ENCODE peak calls at places on chromosome 14, in ten cellular contexts. One of them, this sample, is unnamed.

GRCh38 chr14:50045039-50045711 is 71.2 kb downstream of the VCPKMT start:
- DNase-seq in A673: no peak
- DNase-seq in lower lobe of right lung: peak; percentile 85
- DNase-seq in Peyer's patch: peak; percentile 88
- DNase-seq in choroid plexus epithelial cell: peak; percentile 72
- DNase-seq in GM06990: peak; percentile 67
- DNase-seq in AG04450: peak; percentile 43
- DNase-seq in cardiac muscle cell: no peak
- DNase-seq in transverse colon: peak; percentile 91
- DNase-seq in HFF-Myc: peak; percentile 61
- DNase-seq in this sample: no peak

GRCh38 chr14:89417469-89418225 is 614 bp upstream of the FOXN3 start:
- DNase-seq in transverse colon: peak; percentile 60
- DNase-seq in HFF-Myc: no peak
- DNase-seq in lower lobe of right lung: peak; percentile 75
- DNase-seq in Peyer's patch: peak; percentile 72
- DNase-seq in GM06990: peak; percentile 82
- DNase-seq in AG04450: no peak
- DNase-seq in choroid plexus epithelial cell: peak; percentile 60
- DNase-seq in cardiac muscle cell: peak; percentile 78
- DNase-seq in A673: peak; percentile 77
- DNase-seq in this sample: no peak

GRCh38 chr14:75426332-75427125 is 1.3 kb upstream of the JDP2 start:
- DNase-seq in cardiac muscle cell: no peak
- DNase-seq in GM06990: peak; percentile 65
- DNase-seq in AG04450: no peak
- DNase-seq in Peyer's patch: no peak
- DNase-seq in A673: no peak
- DNase-seq in transverse colon: no peak
- DNase-seq in lower lobe of right lung: no peak
- DNase-seq in HFF-Myc: no peak
- DNase-seq in choroid plexus epithelial cell: no peak
- DNase-seq in this sample: no peak

GRCh38 chr14:100888789-100889315 is 14.7 kb downstream of the RTL1 start:
- DNase-seq in HFF-Myc: no peak
- DNase-seq in lower lobe of right lung: no peak
- DNase-seq in Peyer's patch: no peak
- DNase-seq in cardiac muscle cell: no peak
- DNase-seq in A673: peak; percentile 31
- DNase-seq in choroid plexus epithelial cell: peak; percentile 32
- DNase-seq in AG04450: no peak
- DNase-seq in transverse colon: no peak
- DNase-seq in GM06990: no peak
- DNase-seq in this sample: no peak

GRCh38 chr14:75299064-75299463 is 20.4 kb downstream of the FOS start:
- DNase-seq in AG04450: no peak
- DNase-seq in cardiac muscle cell: no peak
- DNase-seq in Peyer's patch: no peak
- DNase-seq in GM06990: no peak
- DNase-seq in HFF-Myc: no peak
- DNase-seq in A673: peak; percentile 89
- DNase-seq in lower lobe of right lung: peak; percentile 81
- DNase-seq in transverse colon: peak; percentile 37
- DNase-seq in choroid plexus epithelial cell: peak; percentile 75
- DNase-seq in this sample: no peak

GRCh38 chr14:25836647-25837046 is 761.2 kb downstream of the NOVA1 start:
- DNase-seq in AG04450: no peak
- DNase-seq in GM06990: no peak
- DNase-seq in Peyer's patch: no peak
- DNase-seq in choroid plexus epithelial cell: no peak
- DNase-seq in transverse colon: no peak
- DNase-seq in lower lobe of right lung: no peak
- DNase-seq in cardiac muscle cell: no peak
- DNase-seq in A673: peak; percentile 16
- DNase-seq in HFF-Myc: no peak
- DNase-seq in this sample: no peak

GRCh38 chr14:69171569-69171968 is 18.6 kb upstream of the DCAF5 start:
- DNase-seq in transverse colon: no peak
- DNase-seq in HFF-Myc: no peak
- DNase-seq in choroid plexus epithelial cell: no peak
- DNase-seq in A673: no peak
- DNase-seq in lower lobe of right lung: no peak
- DNase-seq in Peyer's patch: no peak
- DNase-seq in GM06990: no peak
- DNase-seq in AG04450: no peak
- DNase-seq in cardiac muscle cell: no peak
- DNase-seq in this sample: no peak

GRCh38 chr14:45361727-45362126 is 108.7 kb upstream of the MIS18BP1 start:
- DNase-seq in transverse colon: no peak
- DNase-seq in Peyer's patch: no peak
- DNase-seq in lower lobe of right lung: no peak
- DNase-seq in GM06990: no peak
- DNase-seq in AG04450: no peak
- DNase-seq in choroid plexus epithelial cell: no peak
- DNase-seq in HFF-Myc: no peak
- DNase-seq in A673: no peak
- DNase-seq in cardiac muscle cell: no peak
- DNase-seq in this sample: no peak

GRCh38 chr14:92701826-92702225 is 46.6 kb downstream of the LGMN start:
- DNase-seq in A673: no peak
- DNase-seq in Peyer's patch: no peak
- DNase-seq in choroid plexus epithelial cell: no peak
- DNase-seq in lower lobe of right lung: no peak
- DNase-seq in GM06990: no peak
- DNase-seq in transverse colon: no peak
- DNase-seq in HFF-Myc: no peak
- DNase-seq in cardiac muscle cell: no peak
- DNase-seq in AG04450: no peak
- DNase-seq in this sample: no peak

GRCh38 chr14:92704036-92704804 is 44.2 kb downstream of the LGMN start:
- DNase-seq in lower lobe of right lung: no peak
- DNase-seq in A673: no peak
- DNase-seq in choroid plexus epithelial cell: no peak
- DNase-seq in Peyer's patch: no peak
- DNase-seq in AG04450: no peak
- DNase-seq in HFF-Myc: no peak
- DNase-seq in cardiac muscle cell: no peak
- DNase-seq in transverse colon: peak; percentile 66
- DNase-seq in GM06990: peak; percentile 83
- DNase-seq in this sample: no peak

GRCh38 chr14:92703516-92703915 is 44.9 kb downstream of the LGMN start:
- DNase-seq in choroid plexus epithelial cell: no peak
- DNase-seq in AG04450: no peak
- DNase-seq in Peyer's patch: no peak
- DNase-seq in HFF-Myc: no peak
- DNase-seq in cardiac muscle cell: no peak
- DNase-seq in A673: no peak
- DNase-seq in transverse colon: no peak
- DNase-seq in lower lobe of right lung: no peak
- DNase-seq in GM06990: no peak
- DNase-seq in this sample: no peak

GRCh38 chr14:92704821-92705220 is 43.6 kb downstream of the LGMN start:
- DNase-seq in lower lobe of right lung: no peak
- DNase-seq in cardiac muscle cell: no peak
- DNase-seq in A673: no peak
- DNase-seq in AG04450: no peak
- DNase-seq in Peyer's patch: no peak
- DNase-seq in HFF-Myc: no peak
- DNase-seq in choroid plexus epithelial cell: no peak
- DNase-seq in transverse colon: no peak
- DNase-seq in GM06990: no peak
- DNase-seq in this sample: no peak

DNA sequence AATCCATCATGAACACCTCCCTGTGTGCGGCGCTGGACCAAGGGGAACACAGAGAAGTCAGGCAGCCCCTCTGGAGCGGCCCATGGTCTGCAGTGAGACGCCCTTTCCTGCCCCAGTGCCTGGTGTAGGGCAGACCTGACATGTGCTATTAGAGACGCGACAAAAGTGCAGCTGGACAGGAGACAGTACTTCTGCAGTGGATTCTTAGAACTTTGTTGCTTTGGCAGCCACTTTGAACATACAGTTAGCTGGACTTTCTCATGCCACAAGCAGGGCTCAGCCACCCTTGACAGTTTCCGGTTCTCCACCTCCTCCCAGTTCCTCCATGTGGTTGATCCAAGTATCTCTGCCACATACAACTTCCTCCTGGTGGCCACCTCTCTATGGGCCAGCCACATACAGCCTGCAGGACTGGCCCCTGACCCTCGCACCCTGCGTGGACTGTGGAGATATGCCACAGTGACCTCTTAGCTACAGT is 45.9 kb downstream of the LGMN start:
- DNase-seq in cardiac muscle cell: no peak
- DNase-seq in transverse colon: no peak
- DNase-seq in lower lobe of right lung: no peak
- DNase-seq in choroid plexus epithelial cell: no peak
- DNase-seq in GM06990: peak; percentile 59
- DNase-seq in A673: no peak
- DNase-seq in HFF-Myc: no peak
- DNase-seq in Peyer's patch: no peak
- DNase-seq in AG04450: no peak
- DNase-seq in this sample: no peak
- TF ChIP-seq CTCF in cardiac muscle cell: no peak
- TF ChIP-seq CTCF in transverse colon: no peak
- TF ChIP-seq CTCF in lower lobe of right lung: no peak
- TF ChIP-seq CTCF in choroid plexus epithelial cell: no peak
- TF ChIP-seq CTCF in GM06990: no peak
- TF ChIP-seq CTCF in A673: no peak
- TF ChIP-seq CTCF in HFF-Myc: no peak
- TF ChIP-seq CTCF in Peyer's patch: no peak
- TF ChIP-seq CTCF in AG04450: no peak
- TF ChIP-seq CTCF in this sample: no peak

DNA sequence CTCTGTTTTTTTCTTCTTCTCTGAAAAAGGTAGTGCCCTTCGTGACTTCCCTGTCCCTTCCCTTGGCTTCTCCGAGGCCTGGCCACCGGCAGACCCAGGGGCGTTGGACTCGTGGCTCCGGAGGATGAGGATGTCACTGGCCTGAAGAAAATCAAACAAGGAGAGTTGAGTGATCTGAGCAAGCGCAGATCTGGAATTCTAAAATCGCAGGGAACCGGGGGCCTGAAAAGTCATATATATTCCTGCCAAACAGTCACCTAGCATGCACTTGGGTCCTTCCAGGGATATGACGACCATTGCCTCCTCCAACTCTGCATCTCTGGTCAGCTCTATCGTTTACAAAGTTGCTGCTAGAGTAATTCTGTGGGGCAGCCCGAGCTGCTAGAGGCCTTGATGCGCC is 5.2 kb upstream of the PNMA1 start:
- DNase-seq in Peyer's patch: no peak
- DNase-seq in A673: no peak
- DNase-seq in choroid plexus epithelial cell: no peak
- DNase-seq in lower lobe of right lung: no peak
- DNase-seq in cardiac muscle cell: no peak
- DNase-seq in GM06990: no peak
- DNase-seq in HFF-Myc: no peak
- DNase-seq in transverse colon: no peak
- DNase-seq in AG04450: no peak
- DNase-seq in this sample: no peak
- H3K4me3 ChIP-seq in Peyer's patch: no peak overlapping the region
- H3K4me3 ChIP-seq in A673: no peak overlapping the region
- H3K4me3 ChIP-seq in choroid plexus epithelial cell: no peak overlapping the region
- H3K4me3 ChIP-seq in lower lobe of right lung: no peak overlapping the region
- H3K4me3 ChIP-seq in cardiac muscle cell: no peak overlapping the region
- H3K4me3 ChIP-seq in GM06990: no peak overlapping the region
- H3K4me3 ChIP-seq in HFF-Myc: no peak overlapping the region
- H3K4me3 ChIP-seq in transverse colon: no peak overlapping the region
- H3K4me3 ChIP-seq in AG04450: no peak overlapping the region
- H3K4me3 ChIP-seq in this sample: no peak overlapping the region

GRCh38 chr14:64730681-64731080 is 26.5 kb downstream of the PLEKHG3 start:
- DNase-seq in lower lobe of right lung: no peak
- DNase-seq in HFF-Myc: no peak
- DNase-seq in transverse colon: no peak
- DNase-seq in cardiac muscle cell: no peak
- DNase-seq in AG04450: no peak
- DNase-seq in choroid plexus epithelial cell: no peak
- DNase-seq in Peyer's patch: peak; percentile 24
- DNase-seq in A673: no peak
- DNase-seq in GM06990: no peak
- DNase-seq in this sample: no peak
- TF ChIP-seq CTCF in lower lobe of right lung: no peak
- TF ChIP-seq CTCF in HFF-Myc: no peak
- TF ChIP-seq CTCF in transverse colon: no peak
- TF ChIP-seq CTCF in cardiac muscle cell: no peak
- TF ChIP-seq CTCF in AG04450: no peak
- TF ChIP-seq CTCF in choroid plexus epithelial cell: no peak
- TF ChIP-seq CTCF in Peyer's patch: no peak
- TF ChIP-seq CTCF in A673: no peak
- TF ChIP-seq CTCF in GM06990: no peak
- TF ChIP-seq CTCF in this sample: no peak

GRCh38 chr14:104933721-104934379 is 9.2 kb downstream of the PLD4 start:
- DNase-seq in lower lobe of right lung: peak; percentile 30
- DNase-seq in transverse colon: no peak
- DNase-seq in GM06990: no peak
- DNase-seq in choroid plexus epithelial cell: no peak
- DNase-seq in HFF-Myc: no peak
- DNase-seq in Peyer's patch: peak; percentile 40
- DNase-seq in A673: no peak
- DNase-seq in cardiac muscle cell: no peak
- DNase-seq in AG04450: no peak
- DNase-seq in this sample: no peak

GRCh38 chr14:104932676-104933631 is 8.3 kb downstream of the PLD4 start:
- DNase-seq in AG04450: peak; percentile 32
- DNase-seq in transverse colon: peak; percentile 84
- DNase-seq in choroid plexus epithelial cell: peak; percentile 66
- DNase-seq in HFF-Myc: peak; percentile 37
- DNase-seq in Peyer's patch: peak; percentile 82
- DNase-seq in A673: peak; percentile 93
- DNase-seq in lower lobe of right lung: peak; percentile 90
- DNase-seq in cardiac muscle cell: peak; percentile 88
- DNase-seq in GM06990: peak; percentile 77
- DNase-seq in this sample: peak; percentile 10

GRCh38 chr14:104931323-104931770 is 6.7 kb downstream of the PLD4 start:
- DNase-seq in transverse colon: no peak
- DNase-seq in A673: no peak
- DNase-seq in AG04450: no peak
- DNase-seq in lower lobe of right lung: peak; percentile 34
- DNase-seq in HFF-Myc: no peak
- DNase-seq in cardiac muscle cell: no peak
- DNase-seq in choroid plexus epithelial cell: no peak
- DNase-seq in Peyer's patch: peak; percentile 39
- DNase-seq in GM06990: no peak
- DNase-seq in this sample: no peak

GRCh38 chr14:104930526-104931322 is 6.0 kb downstream of the PLD4 start:
- DNase-seq in AG04450: no peak
- DNase-seq in choroid plexus epithelial cell: no peak
- DNase-seq in HFF-Myc: no peak
- DNase-seq in A673: no peak
- DNase-seq in cardiac muscle cell: no peak
- DNase-seq in transverse colon: no peak
- DNase-seq in lower lobe of right lung: no peak
- DNase-seq in GM06990: no peak
- DNase-seq in Peyer's patch: peak; percentile 44
- DNase-seq in this sample: no peak

DNA sequence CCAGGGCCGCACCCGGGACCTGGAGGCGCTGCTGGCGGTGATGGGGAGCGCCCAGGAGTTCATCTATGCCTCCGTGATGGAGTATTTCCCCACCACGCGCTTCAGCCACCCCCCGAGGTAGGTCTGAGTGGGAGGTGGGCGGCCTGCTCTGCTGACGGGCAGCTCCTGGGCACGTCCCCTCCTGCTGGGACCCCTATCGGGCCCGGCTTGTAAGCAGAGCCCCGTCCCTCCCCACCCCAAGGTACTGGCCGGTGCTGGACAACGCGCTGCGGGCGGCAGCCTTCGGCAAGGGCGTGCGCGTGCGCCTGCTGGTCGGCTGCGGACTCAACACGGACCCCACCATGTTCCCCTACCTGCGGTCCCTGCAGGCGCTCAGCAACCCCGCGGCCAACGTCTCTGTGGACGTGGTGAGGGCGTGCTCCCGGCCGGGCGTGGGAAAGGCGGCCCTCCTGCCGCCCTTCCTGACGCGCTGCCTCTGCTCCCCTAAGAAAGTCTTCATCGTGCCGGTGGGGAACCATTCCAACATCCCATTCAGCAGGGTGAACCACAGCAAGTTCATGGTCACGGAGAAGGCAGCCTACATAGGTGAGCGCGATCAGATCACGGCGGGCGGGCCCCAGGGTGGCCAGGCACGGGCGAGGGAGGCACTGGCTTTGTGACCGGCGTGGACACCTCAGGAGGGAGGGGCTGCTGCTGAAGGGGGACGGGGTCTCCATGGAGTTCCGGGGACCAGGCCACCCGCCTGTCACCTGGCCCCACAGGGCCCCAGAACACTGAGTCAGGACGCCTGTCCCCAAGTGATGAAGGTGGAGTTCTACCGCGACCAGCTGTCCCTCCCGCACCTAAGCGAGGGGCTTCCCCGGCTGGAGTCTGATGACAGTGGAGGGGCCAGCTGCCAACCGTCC is 7.3 kb downstream of the PLD4 start:
- DNase-seq in GM06990: no peak
- DNase-seq in HFF-Myc: no peak
- DNase-seq in A673: no peak
- DNase-seq in lower lobe of right lung: peak; percentile 46
- DNase-seq in choroid plexus epithelial cell: no peak
- DNase-seq in transverse colon: no peak
- DNase-seq in cardiac muscle cell: peak; percentile 47
- DNase-seq in Peyer's patch: peak; percentile 48
- DNase-seq in AG04450: no peak
- DNase-seq in this sample: no peak
- H3K4me3 ChIP-seq in GM06990: no peak overlapping the region
- H3K4me3 ChIP-seq in HFF-Myc: no peak overlapping the region
- H3K4me3 ChIP-seq in A673: peak overlapping the region; percentile 52
- H3K4me3 ChIP-seq in lower lobe of right lung: peak overlapping the region; percentile 69
- H3K4me3 ChIP-seq in choroid plexus epithelial cell: no peak overlapping the region
- H3K4me3 ChIP-seq in transverse colon: no peak overlapping the region
- H3K4me3 ChIP-seq in cardiac muscle cell: peak overlapping the region; percentile 38
- H3K4me3 ChIP-seq in Peyer's patch: no peak overlapping the region
- H3K4me3 ChIP-seq in AG04450: peak overlapping the region; percentile 48
- H3K4me3 ChIP-seq in this sample: no peak overlapping the region